ENCODE peak calls at places on chromosomes 2 and 18, in seven cellular contexts. T is HCT116, A is SK-N-MC, H is fibroblast of lung, B is PC-9, D is HepG2, M is PC-3. Q is an unnamed sample.

GRCh38 chr2:95231723-95232122 is 24.4 kb downstream of the ZNF892 start:
- DNase-seq in T (peak; percentile 66), A (peak; percentile 10), H (peak; percentile 62), B (peak; percentile 73), D (peak; percentile 85), M (peak; percentile 93), Q (peak; percentile 65)

GRCh38 chr2:98294711-98295110 is 51.5 kb upstream of the CNGA3 start:
- DNase-seq in T (no peak), A (no peak), H (no peak), B (no peak), D (no peak), M (no peak), Q (no peak)

GRCh38 chr18:51522821-51523220 is 325.3 kb upstream of the MEX3C start:
- DNase-seq in T (no peak), A (no peak), H (no peak), B (no peak), D (no peak), M (no peak), Q (no peak)

GRCh38 chr2:101383016-101383541 is 4.2 kb downstream of the CREG2 start:
- DNase-seq in T (no peak), A (no peak), H (no peak), B (no peak), D (no peak), M (no peak), Q (no peak)

GRCh38 chr2:182242561-182242960 is 184.3 kb downstream of the PDE1A start:
- DNase-seq in T (no peak), A (no peak), H (no peak), B (no peak), D (no peak), M (no peak), Q (no peak)

GRCh38 chr2:84876369-84876768 is 4.5 kb downstream of the TRABD2A start:
- DNase-seq in T (no peak), A (no peak), H (no peak), B (no peak), D (no peak), M (no peak), Q (no peak)

GRCh38 chr18:26547302-26548143 is 830 bp downstream of the KCTD1 start:
- DNase-seq in T (no peak), A (no peak), H (peak; percentile 92), B (no peak), D (no peak), M (no peak), Q (peak; percentile 78)

GRCh38 chr2:31965094-31965493 is 45.7 kb downstream of the MEMO1 start:
- DNase-seq in T (no peak), A (no peak), H (no peak), B (no peak), D (no peak), M (no peak), Q (no peak)

GRCh38 chr2:241820625-241821384 is 11.8 kb downstream of the NEU4 start:
- DNase-seq in T (no peak), A (no peak), H (no peak), B (no peak), D (no peak), M (no peak), Q (no peak)

GRCh38 chr2:54642684-54643430 is 80.6 kb upstream of the EML6 start:
- DNase-seq in T (no peak), A (no peak), H (no peak), B (no peak), D (peak; percentile 34), M (no peak), Q (no peak)

GRCh38 chr2:45852450-45853150 is 201.1 kb downstream of the PRKCE start:
- DNase-seq in T (no peak), A (no peak), H (no peak), B (no peak), D (no peak), M (no peak), Q (no peak)

GRCh38 chr2:95023222-95023597 is 2.3 kb upstream of the MAL start:
- DNase-seq in T (peak; percentile 6), A (no peak), H (no peak), B (peak; percentile 71), D (peak; percentile 32), M (peak; percentile 75), Q (no peak)

GRCh38 chr2:222688912-222689311 is 17.5 kb downstream of the MOGAT1 start:
- DNase-seq in T (no peak), A (no peak), H (peak; percentile 23), B (no peak), D (no peak), M (no peak), Q (peak; percentile 32)

GRCh38 chr2:148999451-148999891 is 39.0 kb upstream of the LYPD6B start:
- DNase-seq in T (no peak), A (no peak), H (no peak), B (no peak), D (no peak), M (peak; percentile 17), Q (no peak)

GRCh38 chr18:79507546-79508480 is 112.1 kb downstream of the NFATC1 start:
- DNase-seq in T (no peak), A (no peak), H (peak; percentile 53), B (no peak), D (no peak), M (peak; percentile 26), Q (no peak)

GRCh38 chr2:28521663-28522062 is 25.8 kb downstream of the PLB1 start:
- DNase-seq in T (no peak), A (no peak), H (no peak), B (no peak), D (no peak), M (no peak), Q (no peak)

GRCh38 chr18:13551841-13552733 is 174.3 kb downstream of the FAM210A start:
- DNase-seq in T (no peak), A (no peak), H (no peak), B (no peak), D (no peak), M (no peak), Q (no peak)

GRCh38 chr18:48889981-48890735 is 60.6 kb downstream of the SMAD7 start:
- DNase-seq in T (no peak), A (no peak), H (no peak), B (no peak), D (no peak), M (no peak), Q (no peak)

GRCh38 chr18:47983946-47984345 is 53.5 kb upstream of the SMAD2 start:
- DNase-seq in T (no peak), A (no peak), H (no peak), B (no peak), D (no peak), M (no peak), Q (no peak)

GRCh38 chr2:115414461-115414860 is 972.0 kb downstream of the DPP10 start:
- DNase-seq in T (no peak), A (no peak), H (no peak), B (no peak), D (no peak), M (no peak), Q (no peak)

GRCh38 chr2:200081221-200081620 is 125.8 kb downstream of the MAIP1 start:
- DNase-seq in T (no peak), A (no peak), H (peak; percentile 25), B (no peak), D (no peak), M (no peak), Q (peak; percentile 5)

GRCh38 chr2:189659734-189660133 is 1.5 kb upstream of the ASNSD1 start:
- DNase-seq in T (no peak), A (no peak), H (peak; percentile 19), B (peak; percentile 69), D (no peak), M (peak; percentile 75), Q (no peak)
- TF ChIP-seq EZH2 in T (no peak), A (no peak), H (no peak), B (no peak), D (no peak), M (no peak), Q (no peak)

GRCh38 chr2:229713371-229714079 is 830 bp downstream of the DNER start:
- DNase-seq in T (no peak), A (no peak), H (no peak), B (no peak), D (no peak), M (peak; percentile 16), Q (peak; percentile 26)

GRCh38 chr2:229712125-229712524 is 2.2 kb downstream of the DNER start:
- DNase-seq in T (no peak), A (no peak), H (no peak), B (no peak), D (no peak), M (peak; percentile 26), Q (peak; percentile 25)

GRCh38 chr2:229714736-229715541 is 584 bp upstream of the DNER start:
- DNase-seq in T (no peak), A (no peak), H (peak; percentile 72), B (no peak), D (peak; percentile 26), M (peak; percentile 55), Q (peak; percentile 55)

GRCh38 chr2:229715895-229716507 is 1.6 kb upstream of the DNER start:
- DNase-seq in T (peak; percentile 64), A (no peak), H (no peak), B (no peak), D (peak; percentile 34), M (peak; percentile 76), Q (peak; percentile 67)

GRCh38 chr2:229714080-229714735 is at the start of gene DNER:
- DNase-seq in T (no peak), A (no peak), H (no peak), B (no peak), D (no peak), M (peak; percentile 24), Q (peak; percentile 69)
- TF ChIP-seq EZH2 in T (no peak), A (no peak), H (no peak), B (no peak), D (no peak), M (no peak), Q (peak; percentile 60)

GRCh38 chr2:238322001-238322411 is 1.7 kb downstream of the TRAF3IP1 start:
- DNase-seq in T (no peak), A (no peak), H (no peak), B (no peak), D (no peak), M (no peak), Q (no peak)

GRCh38 chr2:238315031-238315595 is 5.2 kb upstream of the TRAF3IP1 start:
- DNase-seq in T (no peak), A (no peak), H (no peak), B (no peak), D (no peak), M (no peak), Q (no peak)

GRCh38 chr2:238320648-238321281 is 447 bp downstream of the TRAF3IP1 start:
- DNase-seq in T (no peak), A (no peak), H (peak; percentile 15), B (no peak), D (no peak), M (peak; percentile 3), Q (peak; percentile 12)

GRCh38 chr2:238321467-238321866 is 1.1 kb downstream of the TRAF3IP1 start:
- DNase-seq in T (no peak), A (no peak), H (no peak), B (no peak), D (peak; percentile 24), M (no peak), Q (no peak)

GRCh38 chr2:238320246-238320647 is at the start of gene TRAF3IP1:
- DNase-seq in T (peak; percentile 77), A (peak; percentile 16), H (peak; percentile 88), B (peak; percentile 86), D (peak; percentile 86), M (peak; percentile 92), Q (peak; percentile 94)
- TF ChIP-seq EZH2 in T (no peak), A (no peak), H (no peak), B (no peak), D (no peak), M (no peak), Q (no peak)

DNA sequence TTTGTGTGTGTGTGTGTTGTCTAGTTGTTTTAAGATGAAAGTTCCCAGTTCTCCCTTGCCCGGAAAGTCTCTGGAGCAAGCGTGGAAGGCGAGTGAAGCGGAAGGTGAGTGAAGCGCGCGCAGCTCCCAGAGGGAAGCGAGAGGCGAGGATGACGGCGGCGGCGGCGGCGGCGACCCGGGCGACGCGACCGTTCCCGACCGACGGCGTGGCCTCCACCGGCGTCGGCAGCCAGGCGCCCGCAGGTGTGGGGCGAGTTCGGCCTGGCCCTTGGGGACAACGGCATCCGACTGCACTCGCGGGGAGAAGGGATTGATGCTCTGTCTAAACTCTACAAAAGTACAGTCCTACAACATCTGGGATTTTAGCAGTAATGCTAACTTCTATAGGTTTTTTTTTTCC is 321.8 kb downstream of the CELF4 start:
- DNase-seq in T (no peak), A (no peak), H (no peak), B (no peak), D (no peak), M (no peak), Q (no peak)
- TF ChIP-seq EZH2 in T (no peak), A (no peak), H (no peak), B (no peak), D (no peak), M (no peak), Q (no peak)